ENCODE peak calls at places on chromosomes 2 and 18, in five cellular contexts. O is pons, L is NCI-H1417, T is sigmoid colon, C is substantia nigra. P is an unnamed sample.

GRCh38 chr2:7570247-7570646 is 653.0 kb downstream of the RNF144A start:
- DNase-seq in C (no peak), T (no peak), L (no peak), O (no peak), P (no peak)

GRCh38 chr18:6960656-6961055 is 156.9 kb downstream of the LAMA1 start:
- DNase-seq in L (no peak), O (no peak), T (no peak), C (no peak), P (no peak)

GRCh38 chr2:20033341-20033740 is 18.1 kb downstream of the LAPTM4A start:
- DNase-seq in O (no peak), L (no peak), C (no peak), T (no peak), P (no peak)

GRCh38 chr18:79862562-79862961 is 64.8 kb downstream of the KCNG2 start:
- DNase-seq in T (no peak), C (no peak), L (no peak), O (no peak), P (no peak)

GRCh38 chr2:168669151-168669550 is 133.3 kb upstream of the NOSTRIN start:
- DNase-seq in C (no peak), L (no peak), T (no peak), O (no peak), P (no peak)

GRCh38 chr18:22015156-22015555 is 154.2 kb upstream of the GATA6 start:
- DNase-seq in L (no peak), C (no peak), T (no peak), O (no peak), P (no peak)

GRCh38 chr2:27291865-27292264 is 9.6 kb downstream of the TRIM54 start:
- DNase-seq in T (no peak), O (no peak), L (no peak), C (no peak), P (no peak)

GRCh38 chr2:148528356-148529064 is 116.0 kb upstream of the EPC2 start:
- DNase-seq in L (no peak), C (no peak), O (no peak), T (no peak), P (no peak)

GRCh38 chr18:54479365-54479764 is 111.7 kb upstream of the DYNAP start:
- DNase-seq in C (no peak), L (peak), T (no peak), O (no peak), P (no peak)

GRCh38 chr2:120483355-120483754 is 137.4 kb downstream of the INHBB start:
- DNase-seq in T (no peak), O (no peak), C (no peak), L (no peak), P (no peak)

GRCh38 chr2:104900608-104901007 is 46.7 kb downstream of the POU3F3 start:
- DNase-seq in O (no peak), C (no peak), L (no peak), T (no peak), P (no peak)

GRCh38 chr2:126827371-126827770 is 71.3 kb upstream of the TEX51 start:
- DNase-seq in C (no peak), T (peak), L (no peak), O (no peak), P (no peak)

GRCh38 chr2:160221391-160222276 is 21.6 kb upstream of the ITGB6 start:
- DNase-seq in L (no peak), T (peak), O (no peak), C (no peak), P (no peak)

GRCh38 chr2:235414422-235414821 is 79.4 kb upstream of the AGAP1 start:
- DNase-seq in O (no peak), C (no peak), T (no peak), L (peak), P (no peak)

GRCh38 chr2:43311276-43311675 is 84.9 kb upstream of the ZFP36L2 start:
- DNase-seq in O (no peak), L (no peak), C (no peak), T (no peak), P (no peak)

GRCh38 chr2:40030451-40030975 is 251.5 kb upstream of the THUMPD2 start:
- DNase-seq in T (no peak), L (no peak), C (no peak), O (no peak), P (no peak)

GRCh38 chr2:168426861-168427260 is 29.2 kb upstream of the CERS6 start:
- DNase-seq in L (no peak), C (no peak), T (no peak), O (no peak), P (no peak)

GRCh38 chr2:127084611-127085031 is 22.3 kb downstream of the BIN1 start:
- DNase-seq in O (no peak), C (no peak), T (no peak), L (no peak), P (no peak)

GRCh38 chr18:33470229-33470628 is 29.7 kb upstream of the CCDC178 start:
- DNase-seq in C (no peak), T (no peak), O (no peak), L (no peak), P (no peak)

GRCh38 chr2:212097001-212097400 is 441.6 kb downstream of the ERBB4 start:
- DNase-seq in C (no peak), T (no peak), O (no peak), L (peak), P (no peak)

GRCh38 chr2:21310493-21310892 is 186.7 kb downstream of the TDRD15 start:
- DNase-seq in C (no peak), T (no peak), O (no peak), L (no peak), P (no peak)

P was measured in frontal cortex.